ENCODE peak calls at places on chromosomes 6 and 20, in four cellular contexts. J, Q, I and D are unnamed samples.

GRCh38 chr6:118644007-118644406 is 7.4 kb downstream of the CEP85L start:
- DNase-seq in I (no peak), J (no peak), Q (no peak), D (no peak)

GRCh38 chr6:80445752-80446151 is 339.3 kb downstream of the BCKDHB start:
- DNase-seq in J (no peak), I (no peak), Q (no peak), D (no peak)

GRCh38 chr6:94323853-94324252 is 904.5 kb upstream of the EPHA7 start:
- DNase-seq in Q (no peak), J (no peak), I (no peak), D (no peak)

GRCh38 chr20:57470212-57470522 is 54.8 kb downstream of the CTCFL start:
- DNase-seq in Q (no peak), J (no peak), I (no peak), D (no peak)

GRCh38 chr6:32113386-32114352 is 4.5 kb upstream of the TNXB start:
- DNase-seq in Q (no peak), I (peak; percentile 40), J (peak; percentile 86), D (no peak)

GRCh38 chr6:7721654-7722053 is 4.2 kb upstream of the BMP6 start:
- DNase-seq in I (no peak), J (no peak), Q (peak; percentile 31), D (no peak)

GRCh38 chr6:30061766-30062458 is 847 bp downstream of the POLR1H start:
- DNase-seq in J (no peak), Q (no peak), I (peak; percentile 8), D (no peak)

GRCh38 chr6:167401525-167402194 is 76.8 kb downstream of the TTLL2 start:
- DNase-seq in J (no peak), I (no peak), Q (no peak), D (peak; percentile 16)

GRCh38 chr6:152973916-152974315 is 8.9 kb downstream of the FBXO5 start:
- DNase-seq in Q (no peak), J (no peak), I (no peak), D (no peak)

GRCh38 chr6:167485186-167485978 is 160.5 kb downstream of the TTLL2 start:
- DNase-seq in Q (no peak), J (no peak), I (no peak), D (no peak)

GRCh38 chr6:109094351-109095035 is at the start of gene SESN1:
- DNase-seq in J (peak; percentile 95), Q (peak; percentile 65), I (peak; percentile 94), D (peak; percentile 95)

GRCh38 chr6:17091122-17091521 is 10.7 kb upstream of the STMND1 start:
- DNase-seq in J (no peak), I (no peak), Q (no peak), D (no peak)

GRCh38 chr6:17098007-17098406 is 3.8 kb upstream of the STMND1 start:
- DNase-seq in J (no peak), Q (no peak), I (no peak), D (no peak)

GRCh38 chr6:17096076-17096475 is 5.8 kb upstream of the STMND1 start:
- DNase-seq in I (no peak), Q (no peak), J (no peak), D (no peak)

GRCh38 chr6:17096657-17097056 is 5.2 kb upstream of the STMND1 start:
- DNase-seq in I (no peak), J (no peak), Q (no peak), D (no peak)

GRCh38 chr6:17093692-17094091 is 8.2 kb upstream of the STMND1 start:
- DNase-seq in J (no peak), I (peak; percentile 14), Q (no peak), D (peak; percentile 19)
- TF ChIP-seq CTCF in J (no peak), I (peak; percentile 35), Q (peak; percentile 56), D (no peak)

DNA sequence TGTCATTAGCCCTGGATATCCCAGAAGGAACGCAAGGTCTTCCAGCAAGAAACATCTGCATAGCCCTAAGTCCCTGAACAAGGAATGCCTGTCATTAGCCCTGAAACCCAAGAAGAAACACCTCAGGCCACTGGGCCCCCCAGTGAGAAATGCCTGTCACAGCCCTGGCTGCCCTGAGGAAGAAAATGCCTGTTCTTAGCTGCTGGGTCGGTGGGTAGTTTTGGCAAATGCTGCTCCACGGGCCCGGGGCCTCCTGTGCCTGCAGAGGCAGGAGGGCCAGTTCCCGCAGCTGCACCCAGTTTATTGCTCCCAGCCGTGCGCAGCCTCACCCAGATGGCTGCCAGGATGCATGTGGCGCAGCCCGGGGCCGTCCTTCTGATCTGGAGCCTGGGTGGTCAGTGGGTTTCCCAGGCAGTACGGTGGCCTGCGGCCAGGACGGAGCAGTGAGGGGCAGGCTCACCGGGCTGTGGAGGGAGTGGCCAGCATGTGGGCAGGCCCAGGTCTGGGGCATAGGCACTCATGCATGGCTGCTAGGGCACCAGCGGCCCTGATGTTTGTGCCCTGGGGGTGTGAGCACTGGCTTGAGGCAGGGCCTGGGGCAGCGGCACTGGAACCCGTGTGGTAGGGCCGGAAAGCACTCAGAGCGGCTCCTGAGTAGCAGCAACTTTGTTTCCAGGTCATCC is 219.0 kb downstream of the ERMARD start:
- DNase-seq in J (peak; percentile 10), Q (no peak), I (no peak), D (peak; percentile 11)
- TF ChIP-seq CTCF in J (no peak), Q (no peak), I (no peak), D (no peak)

DNA sequence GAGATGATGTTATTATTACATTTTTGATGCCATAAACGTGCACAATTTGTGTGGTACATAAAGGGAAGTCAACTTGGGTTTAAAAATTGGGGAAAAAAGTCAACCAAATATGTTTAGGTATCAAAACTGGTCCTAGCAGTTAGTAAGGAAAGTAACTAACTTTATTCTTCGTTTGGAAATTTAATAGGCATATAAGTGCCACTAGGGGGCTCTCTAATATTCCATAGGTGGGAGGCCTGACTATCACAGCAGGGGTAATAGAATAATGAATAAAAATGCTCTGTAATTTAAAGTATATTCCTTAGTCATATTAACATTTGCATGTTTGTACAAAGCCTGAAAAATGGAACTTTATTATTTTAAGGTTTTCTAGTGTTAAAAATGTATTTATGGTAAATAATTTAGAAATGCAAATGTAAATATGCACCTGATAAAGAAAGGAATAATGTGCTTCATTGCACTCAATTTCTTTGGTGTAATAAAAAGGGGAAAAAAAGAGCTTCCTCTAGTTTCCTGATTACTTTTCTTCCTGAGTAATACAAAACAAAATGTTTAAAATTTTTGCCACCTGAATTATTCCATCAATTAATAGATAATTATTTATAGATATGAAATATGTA is 125.7 kb upstream of the HDAC2 start:
- DNase-seq in I (peak; percentile 12), J (no peak), Q (peak; percentile 16), D (no peak)
- TF ChIP-seq CTCF in I (peak; percentile 93), J (peak; percentile 81), Q (peak; percentile 63), D (peak; percentile 95)

DNA sequence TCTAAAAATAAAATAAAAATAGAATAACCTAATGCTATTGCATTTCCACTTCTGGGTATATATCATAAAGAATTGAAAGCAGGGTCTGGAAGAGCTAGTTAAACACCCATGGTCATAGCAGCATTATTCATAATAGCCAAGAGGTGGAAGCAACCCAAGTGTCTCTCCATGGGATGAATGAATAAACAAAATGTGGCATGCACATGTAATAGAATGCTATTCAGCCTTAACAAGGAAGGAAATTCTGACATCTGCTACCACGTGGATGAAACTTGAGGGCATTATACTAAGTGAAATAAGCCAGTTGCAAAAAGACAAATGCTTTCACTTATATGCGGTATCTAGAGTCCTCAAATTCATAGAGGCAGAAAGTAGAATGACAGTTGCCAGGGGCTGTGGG is 130.8 kb downstream of the TIAM2 start:
- DNase-seq in Q (no peak), I (no peak), J (no peak), D (no peak)
- TF ChIP-seq CTCF in Q (no peak), I (no peak), J (no peak), D (no peak)

GRCh38 chr6:5325173-5325572 is 63.9 kb downstream of the FARS2 start:
- DNase-seq in J (no peak), I (no peak), Q (no peak), D (no peak)
- TF ChIP-seq CTCF in J (no peak), I (no peak), Q (peak; percentile 63), D (no peak)

GRCh38 chr6:164166996-164167395 is 752.5 kb downstream of the QKI start:
- DNase-seq in I (no peak), Q (no peak), J (no peak), D (no peak)
- TF ChIP-seq CTCF in I (no peak), Q (no peak), J (no peak), D (no peak)

DNA sequence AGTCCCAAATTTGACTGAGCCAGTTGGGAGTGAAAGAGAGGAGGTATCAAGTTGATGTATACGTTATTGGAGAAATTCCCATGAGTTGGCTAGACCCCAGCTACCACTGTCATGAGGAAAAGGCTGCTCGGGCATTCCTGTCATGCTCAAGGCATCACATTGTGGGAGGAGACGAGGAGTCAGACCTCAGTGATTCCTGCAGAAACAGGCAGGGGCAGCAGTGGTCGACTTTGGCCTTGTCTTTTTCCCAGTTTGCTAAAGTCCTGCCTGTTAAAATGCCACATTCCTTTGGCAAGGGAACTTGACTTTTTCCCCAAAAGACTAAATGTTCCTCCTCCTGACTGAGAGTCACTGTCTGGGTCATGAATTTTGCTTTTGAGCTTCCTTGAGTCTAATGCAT is 295.5 kb upstream of the HS3ST5 start:
- DNase-seq in J (no peak), Q (no peak), I (peak; percentile 6), D (no peak)
- TF ChIP-seq CTCF in J (no peak), Q (no peak), I (no peak), D (no peak)

GRCh38 chr6:151324079-151324825 is 67.1 kb downstream of the ZBTB2 start:
- DNase-seq in J (peak; percentile 77), Q (peak; percentile 72), I (peak; percentile 90), D (peak; percentile 91)

GRCh38 chr6:151321438-151321837 is 69.9 kb downstream of the ZBTB2 start:
- DNase-seq in I (no peak), Q (no peak), J (no peak), D (no peak)

GRCh38 chr6:151327079-151327478 is 64.3 kb downstream of the ZBTB2 start:
- DNase-seq in Q (no peak), I (no peak), J (no peak), D (no peak)

GRCh38 chr6:151322570-151322969 is 68.8 kb downstream of the ZBTB2 start:
- DNase-seq in I (no peak), Q (no peak), J (no peak), D (no peak)

DNA sequence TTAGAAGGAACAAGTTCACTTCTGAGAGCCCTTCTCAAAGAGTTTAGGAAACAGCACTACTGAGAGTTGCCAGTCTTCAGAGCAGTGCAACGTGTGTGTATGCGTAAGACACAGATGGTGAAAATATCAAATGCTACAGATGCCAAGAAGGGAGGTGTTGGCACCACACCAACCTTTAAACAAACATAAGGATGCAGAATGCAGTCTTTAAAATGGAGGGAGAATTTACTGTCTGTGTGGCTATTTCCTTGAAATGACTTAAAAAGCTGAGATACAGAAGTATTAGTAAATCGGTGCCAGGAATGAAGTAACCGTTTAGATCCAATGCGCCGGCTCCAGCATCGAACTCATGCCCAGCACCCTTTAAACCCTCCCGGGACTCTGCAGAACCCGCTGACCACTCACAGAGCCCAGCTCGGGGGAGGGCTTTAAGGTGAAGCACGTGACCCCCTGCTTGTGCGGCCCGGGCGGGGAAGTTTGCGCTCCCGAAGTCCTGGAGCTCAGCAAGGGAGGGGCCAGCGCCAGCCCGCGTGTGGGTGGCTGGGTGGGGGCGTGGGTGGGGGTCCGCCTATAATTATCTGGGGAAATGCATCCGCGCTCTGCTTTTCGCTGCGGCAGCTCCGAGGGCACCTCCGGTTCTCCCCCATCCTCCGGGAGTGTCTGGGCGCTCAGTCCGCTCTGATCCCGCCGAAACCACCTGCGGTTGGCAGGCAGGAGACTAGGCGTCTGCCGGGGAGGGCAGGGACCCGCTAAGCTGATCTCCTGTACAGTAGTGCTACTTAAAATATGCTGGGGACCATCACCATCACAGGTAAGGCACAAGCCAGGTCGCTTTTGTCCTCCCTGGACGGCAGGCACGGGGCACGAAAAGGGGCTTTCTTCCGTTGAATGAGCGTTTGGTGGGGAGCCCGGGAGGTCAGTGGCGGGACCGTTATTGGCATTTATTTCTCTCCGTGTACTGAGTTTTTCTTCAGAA is 66.0 kb downstream of the ZBTB2 start:
- DNase-seq in J (peak; percentile 49), I (peak; percentile 60), Q (peak; percentile 78), D (peak; percentile 28)
- TF ChIP-seq CTCF in J (no peak), I (no peak), Q (no peak), D (no peak)

GRCh38 chr6:75546401-75546800 is 52.8 kb upstream of the FILIP1 start:
- DNase-seq in Q (no peak), I (no peak), J (no peak), D (no peak)
- TF ChIP-seq CTCF in Q (peak; percentile 6), I (no peak), J (peak; percentile 22), D (no peak)